ENCODE peak calls at places on chromosomes 6 and 20, in five cellular contexts. One of them, this sample, is unnamed.

GRCh38 chr6:134247271-134247833 is 70.6 kb downstream of the SGK1 start:
- DNase-seq in choroid plexus epithelial cell: no peak
- DNase-seq in fibroblast of pulmonary artery: no peak
- DNase-seq in neural progenitor cell: no peak
- DNase-seq in fibroblast of lung: no peak
- DNase-seq in this sample: no peak

GRCh38 chr20:62745959-62746288 is 37.3 kb downstream of the NTSR1 start:
- DNase-seq in fibroblast of pulmonary artery: no peak
- DNase-seq in fibroblast of lung: no peak
- DNase-seq in neural progenitor cell: no peak
- DNase-seq in choroid plexus epithelial cell: no peak
- DNase-seq in this sample: no peak

GRCh38 chr20:58921564-58921963 is 59.5 kb upstream of the NELFCD start:
- DNase-seq in fibroblast of pulmonary artery: no peak
- DNase-seq in choroid plexus epithelial cell: no peak
- DNase-seq in fibroblast of lung: no peak
- DNase-seq in neural progenitor cell: no peak
- DNase-seq in this sample: no peak

GRCh38 chr20:12670292-12670691 is 338.5 kb upstream of the SPTLC3 start:
- DNase-seq in fibroblast of pulmonary artery: no peak
- DNase-seq in neural progenitor cell: no peak
- DNase-seq in fibroblast of lung: no peak
- DNase-seq in choroid plexus epithelial cell: no peak
- DNase-seq in this sample: no peak

GRCh38 chr6:144582939-144583613 is 297.9 kb downstream of the UTRN start:
- DNase-seq in choroid plexus epithelial cell: peak
- DNase-seq in fibroblast of lung: no peak
- DNase-seq in neural progenitor cell: peak
- DNase-seq in fibroblast of pulmonary artery: no peak
- DNase-seq in this sample: no peak

GRCh38 chr20:24970743-24971142 is 21.7 kb downstream of the CST7 start:
- DNase-seq in fibroblast of pulmonary artery: no peak
- DNase-seq in fibroblast of lung: no peak
- DNase-seq in choroid plexus epithelial cell: no peak
- DNase-seq in neural progenitor cell: no peak
- DNase-seq in this sample: no peak

GRCh38 chr6:139839506-139840156 is 465.2 kb upstream of the CITED2 start:
- DNase-seq in fibroblast of pulmonary artery: peak
- DNase-seq in neural progenitor cell: no peak
- DNase-seq in choroid plexus epithelial cell: peak
- DNase-seq in fibroblast of lung: no peak
- DNase-seq in this sample: peak

GRCh38 chr20:990293-990959 is 11.7 kb downstream of the RSPO4 start:
- DNase-seq in choroid plexus epithelial cell: no peak
- DNase-seq in neural progenitor cell: no peak
- DNase-seq in fibroblast of lung: no peak
- DNase-seq in fibroblast of pulmonary artery: no peak
- DNase-seq in this sample: no peak

GRCh38 chr20:15807271-15807670 is 766.0 kb downstream of the KIF16B start:
- DNase-seq in fibroblast of lung: no peak
- DNase-seq in fibroblast of pulmonary artery: no peak
- DNase-seq in choroid plexus epithelial cell: no peak
- DNase-seq in neural progenitor cell: no peak
- DNase-seq in this sample: no peak

GRCh38 chr6:168333471-168333870 is 13.9 kb upstream of the DACT2 start:
- DNase-seq in choroid plexus epithelial cell: no peak
- DNase-seq in fibroblast of lung: no peak
- DNase-seq in neural progenitor cell: no peak
- DNase-seq in fibroblast of pulmonary artery: no peak
- DNase-seq in this sample: no peak

GRCh38 chr20:51310216-51310615 is 232.3 kb downstream of the NFATC2 start:
- DNase-seq in choroid plexus epithelial cell: peak
- DNase-seq in neural progenitor cell: no peak
- DNase-seq in fibroblast of pulmonary artery: peak
- DNase-seq in fibroblast of lung: no peak
- DNase-seq in this sample: no peak

GRCh38 chr6:36319436-36319762 is 17.3 kb downstream of the BNIP5 start:
- DNase-seq in neural progenitor cell: peak
- DNase-seq in fibroblast of pulmonary artery: no peak
- DNase-seq in fibroblast of lung: no peak
- DNase-seq in choroid plexus epithelial cell: no peak
- DNase-seq in this sample: no peak

GRCh38 chr6:129314575-129314974 is 395.4 kb downstream of the ARHGAP18 start:
- DNase-seq in fibroblast of lung: no peak
- DNase-seq in choroid plexus epithelial cell: no peak
- DNase-seq in fibroblast of pulmonary artery: no peak
- DNase-seq in neural progenitor cell: no peak
- DNase-seq in this sample: no peak

GRCh38 chr6:15948930-15949900 is 179.7 kb upstream of the MYLIP start:
- DNase-seq in fibroblast of pulmonary artery: peak
- DNase-seq in choroid plexus epithelial cell: peak
- DNase-seq in neural progenitor cell: no peak
- DNase-seq in fibroblast of lung: no peak
- DNase-seq in this sample: peak

GRCh38 chr6:125165256-125165655 is 11.7 kb downstream of the TPD52L1 start:
- DNase-seq in fibroblast of pulmonary artery: peak
- DNase-seq in neural progenitor cell: no peak
- DNase-seq in fibroblast of lung: no peak
- DNase-seq in choroid plexus epithelial cell: no peak
- DNase-seq in this sample: no peak

GRCh38 chr6:105135056-105135455 is 44.8 kb downstream of the POPDC3 start:
- DNase-seq in fibroblast of pulmonary artery: peak
- DNase-seq in fibroblast of lung: peak
- DNase-seq in neural progenitor cell: peak
- DNase-seq in choroid plexus epithelial cell: peak
- DNase-seq in this sample: peak

GRCh38 chr6:105137388-105137787 is 42.4 kb downstream of the POPDC3 start:
- DNase-seq in fibroblast of lung: peak
- DNase-seq in neural progenitor cell: peak
- DNase-seq in choroid plexus epithelial cell: peak
- DNase-seq in fibroblast of pulmonary artery: peak
- DNase-seq in this sample: no peak

GRCh38 chr6:105138141-105138540 is 41.7 kb downstream of the POPDC3 start:
- DNase-seq in fibroblast of lung: no peak
- DNase-seq in choroid plexus epithelial cell: no peak
- DNase-seq in neural progenitor cell: no peak
- DNase-seq in fibroblast of pulmonary artery: no peak
- DNase-seq in this sample: no peak

GRCh38 chr6:105135907-105136432 is 43.8 kb downstream of the POPDC3 start:
- DNase-seq in fibroblast of lung: peak
- DNase-seq in neural progenitor cell: no peak
- DNase-seq in choroid plexus epithelial cell: peak
- DNase-seq in fibroblast of pulmonary artery: peak
- DNase-seq in this sample: peak

DNA sequence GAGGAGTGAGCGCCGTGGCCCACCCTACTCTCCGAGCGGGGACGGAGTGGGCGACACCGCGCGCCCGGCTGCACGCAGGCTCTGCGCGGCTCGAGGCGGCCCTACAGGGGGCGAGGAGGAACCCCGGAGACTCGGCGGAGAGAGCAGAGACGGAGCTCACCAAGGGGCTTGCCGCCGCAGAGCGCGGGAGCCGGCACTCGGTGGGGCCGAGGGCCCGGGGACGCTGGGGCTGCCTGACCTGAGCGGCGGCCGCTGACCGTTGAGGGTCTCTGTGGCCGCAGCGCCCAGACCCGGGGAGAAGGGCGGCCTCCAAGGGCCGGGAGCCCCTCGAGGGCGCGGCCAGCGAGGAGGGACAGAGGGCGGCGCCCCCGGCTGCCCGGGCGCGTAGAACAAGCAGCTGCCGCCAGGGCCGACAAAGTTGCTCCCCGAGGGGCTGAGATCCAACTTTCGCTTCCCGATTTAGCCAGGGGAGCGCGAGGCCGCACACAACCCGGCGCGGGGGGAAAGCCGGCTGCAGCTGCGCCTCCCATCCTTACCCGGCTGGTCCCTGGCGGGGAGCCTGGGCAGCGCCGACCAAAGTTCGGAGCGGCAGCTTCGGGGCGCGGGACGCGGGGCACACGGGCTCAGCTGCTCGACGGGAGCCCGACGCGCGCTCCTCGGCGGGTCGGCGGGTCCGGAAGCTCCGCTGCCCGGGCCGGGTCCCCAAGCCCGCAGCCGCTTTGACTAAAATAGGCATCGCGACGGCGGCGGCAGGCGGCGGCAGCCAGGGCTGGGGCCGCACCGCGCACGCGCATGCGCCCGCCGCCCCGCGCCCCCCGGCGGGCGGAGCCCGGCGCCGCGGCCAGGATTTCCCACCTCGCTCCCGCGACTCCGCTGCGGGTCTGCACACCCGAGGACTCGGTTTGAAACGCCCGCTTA is 43.1 kb downstream of the POPDC3 start:
- DNase-seq in fibroblast of lung: peak
- DNase-seq in fibroblast of pulmonary artery: peak
- DNase-seq in choroid plexus epithelial cell: peak
- DNase-seq in neural progenitor cell: peak
- DNase-seq in this sample: peak
- TF ChIP-seq CTCF in fibroblast of lung: peak
- TF ChIP-seq CTCF in fibroblast of pulmonary artery: no peak
- TF ChIP-seq CTCF in choroid plexus epithelial cell: no peak
- TF ChIP-seq CTCF in neural progenitor cell: peak
- TF ChIP-seq CTCF in this sample: peak

GRCh38 chr6:105317607-105318533 is 85.0 kb downstream of the PREP start:
- DNase-seq in fibroblast of pulmonary artery: peak
- DNase-seq in choroid plexus epithelial cell: no peak
- DNase-seq in neural progenitor cell: peak
- DNase-seq in fibroblast of lung: no peak
- DNase-seq in this sample: peak
- TF ChIP-seq CTCF in fibroblast of pulmonary artery: peak
- TF ChIP-seq CTCF in choroid plexus epithelial cell: peak
- TF ChIP-seq CTCF in neural progenitor cell: peak
- TF ChIP-seq CTCF in fibroblast of lung: peak
- TF ChIP-seq CTCF in this sample: peak

DNA sequence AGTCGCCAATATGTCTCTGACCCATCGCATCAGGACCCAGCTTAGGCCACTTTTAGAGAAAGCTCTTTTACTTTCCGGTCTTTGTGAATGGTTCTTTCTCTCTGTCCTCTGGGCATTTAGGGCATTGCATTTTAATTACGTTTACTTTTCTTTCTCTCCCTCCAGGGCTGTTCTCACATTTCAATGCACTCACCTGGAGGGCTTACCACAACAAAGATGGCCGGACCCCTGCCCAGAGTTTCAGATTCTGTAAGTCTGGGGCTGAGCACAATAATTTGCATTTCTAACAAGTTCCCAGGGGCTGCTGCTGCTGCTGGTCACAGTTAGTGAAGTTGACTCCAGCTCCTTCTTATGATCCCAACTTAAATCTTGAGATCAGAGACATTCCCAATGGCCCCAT is 3.0 kb downstream of the ANKRD66 start:
- DNase-seq in choroid plexus epithelial cell: no peak
- DNase-seq in fibroblast of pulmonary artery: no peak
- DNase-seq in neural progenitor cell: peak
- DNase-seq in fibroblast of lung: no peak
- DNase-seq in this sample: no peak
- TF ChIP-seq CTCF in choroid plexus epithelial cell: no peak
- TF ChIP-seq CTCF in fibroblast of pulmonary artery: no peak
- TF ChIP-seq CTCF in neural progenitor cell: no peak
- TF ChIP-seq CTCF in fibroblast of lung: no peak
- TF ChIP-seq CTCF in this sample: no peak

DNA sequence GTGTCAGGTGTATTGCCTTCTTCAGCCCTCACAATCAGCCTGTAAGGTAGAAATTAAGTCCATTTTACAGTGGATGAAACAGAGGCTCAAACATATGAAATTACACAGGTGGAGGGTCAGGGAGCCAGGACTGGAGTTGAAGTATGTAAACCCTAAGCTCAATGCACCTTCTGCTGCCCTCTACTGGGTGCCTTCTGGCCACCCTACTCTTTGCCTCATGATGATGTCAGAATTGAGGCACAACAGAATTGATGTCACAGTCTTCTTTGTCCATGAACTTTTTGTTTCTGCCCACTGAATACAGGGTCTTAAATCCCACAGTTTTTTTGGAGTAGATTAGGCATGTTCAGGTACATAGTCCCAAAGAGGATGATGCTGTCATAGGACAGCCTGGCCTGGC is 400.8 kb upstream of the CHD6 start:
- DNase-seq in fibroblast of pulmonary artery: no peak
- DNase-seq in neural progenitor cell: peak
- DNase-seq in choroid plexus epithelial cell: no peak
- DNase-seq in fibroblast of lung: no peak
- DNase-seq in this sample: no peak
- TF ChIP-seq CTCF in fibroblast of pulmonary artery: no peak
- TF ChIP-seq CTCF in neural progenitor cell: peak
- TF ChIP-seq CTCF in choroid plexus epithelial cell: no peak
- TF ChIP-seq CTCF in fibroblast of lung: no peak
- TF ChIP-seq CTCF in this sample: no peak

DNA sequence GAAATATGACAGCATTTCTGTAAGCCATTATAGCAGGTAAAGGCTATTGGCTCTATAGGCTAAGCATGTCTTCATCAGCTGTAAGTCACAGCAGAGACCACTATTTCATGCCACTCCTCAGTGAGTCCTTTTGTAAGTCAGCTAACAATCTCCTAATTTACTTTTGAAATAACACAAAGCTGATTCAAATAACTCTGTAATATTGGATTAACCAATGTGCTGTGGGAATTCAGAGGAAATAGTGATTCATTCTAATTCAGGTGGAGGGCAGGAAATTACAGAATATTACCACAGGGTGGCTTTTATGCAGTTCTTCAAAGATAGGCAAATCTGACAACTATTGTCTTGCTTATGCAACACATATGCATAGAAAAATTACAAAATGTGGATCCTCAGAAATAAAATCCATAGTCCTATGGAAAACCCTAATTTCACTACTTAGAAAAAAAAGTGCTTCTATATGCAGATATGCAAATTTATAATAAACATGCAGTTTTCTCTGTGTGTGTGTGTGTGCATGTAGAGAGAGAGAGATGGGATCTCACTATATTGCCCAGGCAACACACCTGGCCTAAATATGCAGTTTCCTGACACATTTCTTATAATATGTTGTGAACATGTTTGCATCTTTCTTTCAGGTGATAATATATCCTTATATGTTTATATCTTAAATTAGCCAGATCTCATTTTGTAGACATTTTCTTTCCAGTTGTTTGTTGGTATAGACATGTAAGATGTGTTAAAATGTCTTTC is 4.8 kb upstream of the SMIM28 start:
- DNase-seq in fibroblast of pulmonary artery: peak
- DNase-seq in choroid plexus epithelial cell: peak
- DNase-seq in neural progenitor cell: no peak
- DNase-seq in fibroblast of lung: no peak
- DNase-seq in this sample: peak
- TF ChIP-seq CTCF in fibroblast of pulmonary artery: peak
- TF ChIP-seq CTCF in choroid plexus epithelial cell: no peak
- TF ChIP-seq CTCF in neural progenitor cell: no peak
- TF ChIP-seq CTCF in fibroblast of lung: no peak
- TF ChIP-seq CTCF in this sample: peak

GRCh38 chr6:39377530-39377929 is 55.0 kb upstream of the KCNK16 start:
- DNase-seq in fibroblast of pulmonary artery: peak
- DNase-seq in fibroblast of lung: peak
- DNase-seq in neural progenitor cell: peak
- DNase-seq in choroid plexus epithelial cell: peak
- DNase-seq in this sample: peak
- TF ChIP-seq CTCF in fibroblast of pulmonary artery: peak
- TF ChIP-seq CTCF in fibroblast of lung: peak
- TF ChIP-seq CTCF in neural progenitor cell: peak
- TF ChIP-seq CTCF in choroid plexus epithelial cell: peak
- TF ChIP-seq CTCF in this sample: peak